ENCODE peak calls at places on chromosomes 2 and 18, in nine cellular contexts. N, D, A, H, R, F, L, Q and M are unnamed samples.
A peak's percentile ranks its signal among the peaks of the same experiment; 100 is the strongest.

GRCh38 chr2:100799701-100800100 is 20.2 kb upstream of the NPAS2 start:
- DNase-seq in Q (no peak), N (no peak), D (no peak), L (no peak), A (no peak), H (peak; percentile 13), R (no peak), F (no peak), M (no peak)

GRCh38 chr18:8667846-8668245 is 37.5 kb upstream of the MTCL1 start:
- DNase-seq in H (no peak), N (no peak), F (no peak), L (no peak), D (no peak), R (no peak), Q (no peak), A (no peak), M (no peak)

GRCh38 chr18:45161850-45162249 is 453.4 kb upstream of the SLC14A2 start:
- DNase-seq in R (no peak), Q (no peak), H (no peak), L (no peak), N (no peak), A (no peak), D (no peak), F (no peak), M (no peak)

GRCh38 chr2:207704031-207704430 is 7.4 kb upstream of the CCNYL1 start:
- DNase-seq in D (no peak), Q (no peak), L (no peak), A (no peak), H (no peak), N (no peak), F (no peak), R (no peak), M (no peak)

GRCh38 chr2:101223814-101224231 is 28.9 kb upstream of the CNOT11 start:
- DNase-seq in Q (no peak), N (no peak), D (no peak), A (no peak), L (no peak), H (no peak), R (no peak), F (peak; percentile 95), M (no peak)

GRCh38 chr2:97706112-97706511 is 7.3 kb upstream of the ZAP70 start:
- DNase-seq in F (no peak), N (no peak), D (no peak), Q (no peak), R (no peak), A (no peak), L (no peak), H (no peak), M (no peak)

GRCh38 chr2:70145851-70146739 is 44.7 kb downstream of the C2orf42 start:
- DNase-seq in R (peak; percentile 76), A (no peak), H (no peak), N (no peak), D (no peak), L (no peak), Q (no peak), F (no peak), M (no peak)

GRCh38 chr18:13437801-13438506 is 219.4 kb downstream of the LDLRAD4 start:
- DNase-seq in Q (no peak), R (no peak), D (no peak), A (no peak), H (no peak), F (peak; percentile 80), N (no peak), L (no peak), M (no peak)

GRCh38 chr18:50611529-50611941 is 51.6 kb downstream of the MAPK4 start:
- DNase-seq in A (no peak), F (no peak), N (no peak), H (no peak), D (no peak), R (peak; percentile 75), Q (no peak), L (peak; percentile 50), M (no peak)

GRCh38 chr2:42167458-42167857 is 1.7 kb upstream of the EML4 start:
- DNase-seq in A (no peak), Q (no peak), L (no peak), F (no peak), D (no peak), N (no peak), R (no peak), H (no peak), M (no peak)
- H3K27ac ChIP-seq in A (no peak overlapping the region), Q (no peak overlapping the region), L (no peak overlapping the region), F (no peak overlapping the region), D (no peak overlapping the region), N (no peak overlapping the region), R (no peak overlapping the region), H (no peak overlapping the region), M (no peak overlapping the region)

GRCh38 chr2:130231656-130232055 is 33.4 kb upstream of the TUBA3E start:
- DNase-seq in D (no peak), H (no peak), Q (no peak), L (no peak), R (no peak), F (no peak), A (peak; percentile 39), N (no peak), M (no peak)
- H3K4me3 ChIP-seq in D (no peak overlapping the region), H (no peak overlapping the region), Q (no peak overlapping the region), L (no peak overlapping the region), R (no peak overlapping the region), F (no peak overlapping the region), A (no peak overlapping the region), N (no peak overlapping the region), M (no peak overlapping the region)

GRCh38 chr2:7692657-7693161 is 775.5 kb downstream of the RNF144A start:
- DNase-seq in D (no peak), N (no peak), A (no peak), R (peak; percentile 96), H (peak; percentile 14), F (no peak), Q (peak; percentile 15), L (no peak), M (no peak)

GRCh38 chr2:7701807-7702206 is 784.6 kb downstream of the RNF144A start:
- DNase-seq in R (no peak), L (no peak), N (no peak), Q (no peak), D (no peak), A (no peak), F (no peak), H (no peak), M (no peak)

GRCh38 chr2:7693246-7694065 is 776.2 kb downstream of the RNF144A start:
- DNase-seq in F (no peak), R (no peak), N (no peak), D (no peak), A (no peak), Q (no peak), H (no peak), L (no peak), M (no peak)

GRCh38 chr2:7694066-7695000 is 777.1 kb downstream of the RNF144A start:
- DNase-seq in H (no peak), D (no peak), Q (no peak), F (no peak), L (no peak), R (no peak), N (no peak), A (no peak), M (no peak)

GRCh38 chr2:7697052-7697451 is 779.8 kb downstream of the RNF144A start:
- DNase-seq in R (no peak), H (no peak), D (no peak), F (peak; percentile 16), L (no peak), A (no peak), N (no peak), Q (no peak), M (no peak)
- TF ChIP-seq CTCF in R (no peak), H (no peak), D (no peak), F (peak; percentile 45), L (no peak), A (no peak), N (no peak), Q (no peak), M (no peak)

GRCh38 chr2:53769318-53769945 is 1.8 kb downstream of the CHAC2 start:
- DNase-seq in F (no peak), A (no peak), Q (no peak), N (no peak), D (no peak), R (no peak), L (no peak), H (no peak), M (no peak)

GRCh38 chr2:53767405-53768232 is at the start of gene CHAC2:
- DNase-seq in R (peak; percentile 82), A (peak; percentile 79), D (peak; percentile 90), Q (peak; percentile 87), N (peak; percentile 89), H (peak; percentile 82), L (peak; percentile 81), F (peak; percentile 91), M (peak; percentile 33)

GRCh38 chr2:53765749-53766148 is 1.9 kb upstream of the CHAC2 start:
- DNase-seq in N (no peak), H (no peak), F (no peak), R (no peak), A (no peak), D (no peak), Q (no peak), L (no peak), M (no peak)

GRCh38 chr2:53770264-53770663 is 2.7 kb downstream of the CHAC2 start:
- DNase-seq in F (no peak), D (no peak), H (no peak), A (no peak), R (peak; percentile 65), L (no peak), Q (no peak), N (no peak), M (no peak)

GRCh38 chr2:53768233-53768542 is 584 bp downstream of the CHAC2 start:
- DNase-seq in H (no peak), Q (peak; percentile 21), N (no peak), F (peak; percentile 79), A (no peak), L (no peak), R (no peak), D (no peak), M (no peak)
- H3K27ac ChIP-seq in H (peak overlapping the region; percentile 68), Q (peak overlapping the region; percentile 80), N (peak overlapping the region; percentile 82), F (peak overlapping the region; percentile 88), A (peak overlapping the region; percentile 59), L (peak overlapping the region; percentile 73), R (peak overlapping the region; percentile 83), D (peak overlapping the region; percentile 59), M (no peak overlapping the region)

GRCh38 chr2:239002960-239003932 is 155.4 kb downstream of the TWIST2 start:
- DNase-seq in F (no peak), H (peak; percentile 22), D (peak; percentile 39), A (no peak), Q (no peak), N (no peak), R (peak; percentile 37), L (no peak), M (peak; percentile 29)
- H3K4me3 ChIP-seq in F (no peak overlapping the region), H (no peak overlapping the region), D (no peak overlapping the region), A (peak overlapping the region; percentile 26), Q (peak overlapping the region; percentile 26), N (no peak overlapping the region), R (no peak overlapping the region), L (no peak overlapping the region), M (peak overlapping the region; percentile 25)

GRCh38 chr2:239882781-239883180 is 142.4 kb downstream of the NDUFA10 start:
- DNase-seq in H (no peak), F (no peak), Q (no peak), N (no peak), R (no peak), L (no peak), D (no peak), A (no peak), M (no peak)
- TF ChIP-seq CTCF in H (no peak), F (no peak), Q (no peak), N (no peak), R (no peak), L (no peak), D (no peak), A (no peak), M (no peak)